ENCODE peak calls at places on chromosomes 2 and 18, in five cellular contexts. S, G, N, U and T are unnamed samples.

GRCh38 chr2:161096336-161096735 is 63.9 kb upstream of the TANK start:
- DNase-seq in S (peak; percentile 76), G (no peak), N (no peak), U (peak; percentile 84), T (no peak)

GRCh38 chr2:220894069-220894468 is 678.0 kb downstream of the EPHA4 start:
- DNase-seq in S (peak; percentile 24), G (no peak), N (no peak), U (no peak), T (no peak)

GRCh38 chr18:45254683-45255082 is 360.6 kb upstream of the SLC14A2 start:
- DNase-seq in S (peak; percentile 48), G (no peak), N (no peak), U (no peak), T (no peak)

GRCh38 chr18:7116001-7116831 is 1.4 kb downstream of the LAMA1 start:
- DNase-seq in S (peak; percentile 30), G (peak; percentile 78), N (no peak), U (peak; percentile 44), T (no peak)

GRCh38 chr18:12377556-12378553 is 828 bp upstream of the AFG3L2 start:
- DNase-seq in S (peak; percentile 17), G (peak; percentile 98), N (no peak), U (no peak), T (no peak)

GRCh38 chr2:149331023-149331400 is 625 bp downstream of the LYPD6 start:
- DNase-seq in S (no peak), G (peak; percentile 37), N (no peak), U (no peak), T (no peak)

GRCh38 chr18:79791141-79791972 is 6.4 kb upstream of the KCNG2 start:
- DNase-seq in S (peak; percentile 98), G (no peak), N (no peak), U (peak; percentile 100), T (peak; percentile 21)

GRCh38 chr2:136233315-136233714 is 115.4 kb upstream of the CXCR4 start:
- DNase-seq in S (no peak), G (no peak), N (no peak), U (no peak), T (no peak)

GRCh38 chr18:63817441-63818051 is 42.3 kb downstream of the SERPINB7 start:
- DNase-seq in S (peak; percentile 57), G (no peak), N (no peak), U (peak; percentile 43), T (peak; percentile 9)

GRCh38 chr18:60266558-60266957 is 106.0 kb downstream of the MC4R start:
- DNase-seq in S (no peak), G (no peak), N (no peak), U (no peak), T (no peak)

GRCh38 chr2:11710210-11710609 is 36.2 kb upstream of the LPIN1 start:
- DNase-seq in S (peak; percentile 79), G (no peak), N (no peak), U (peak; percentile 87), T (peak; percentile 91)

GRCh38 chr2:176751828-176752227 is 460.8 kb upstream of the HNRNPA3 start:
- DNase-seq in S (no peak), G (no peak), N (no peak), U (no peak), T (no peak)

GRCh38 chr2:173195100-173195499 is 119.5 kb downstream of the MAP3K20 start:
- DNase-seq in S (no peak), G (peak; percentile 47), N (no peak), U (no peak), T (no peak)

GRCh38 chr2:164917296-164917903 is 37.9 kb downstream of the SLC38A11 start:
- DNase-seq in S (peak; percentile 35), G (peak; percentile 59), N (no peak), U (peak; percentile 62), T (no peak)

GRCh38 chr2:9970386-9971044 is 19.0 kb downstream of the GRHL1 start:
- DNase-seq in S (peak; percentile 59), G (no peak), N (no peak), U (no peak), T (no peak)

DNA sequence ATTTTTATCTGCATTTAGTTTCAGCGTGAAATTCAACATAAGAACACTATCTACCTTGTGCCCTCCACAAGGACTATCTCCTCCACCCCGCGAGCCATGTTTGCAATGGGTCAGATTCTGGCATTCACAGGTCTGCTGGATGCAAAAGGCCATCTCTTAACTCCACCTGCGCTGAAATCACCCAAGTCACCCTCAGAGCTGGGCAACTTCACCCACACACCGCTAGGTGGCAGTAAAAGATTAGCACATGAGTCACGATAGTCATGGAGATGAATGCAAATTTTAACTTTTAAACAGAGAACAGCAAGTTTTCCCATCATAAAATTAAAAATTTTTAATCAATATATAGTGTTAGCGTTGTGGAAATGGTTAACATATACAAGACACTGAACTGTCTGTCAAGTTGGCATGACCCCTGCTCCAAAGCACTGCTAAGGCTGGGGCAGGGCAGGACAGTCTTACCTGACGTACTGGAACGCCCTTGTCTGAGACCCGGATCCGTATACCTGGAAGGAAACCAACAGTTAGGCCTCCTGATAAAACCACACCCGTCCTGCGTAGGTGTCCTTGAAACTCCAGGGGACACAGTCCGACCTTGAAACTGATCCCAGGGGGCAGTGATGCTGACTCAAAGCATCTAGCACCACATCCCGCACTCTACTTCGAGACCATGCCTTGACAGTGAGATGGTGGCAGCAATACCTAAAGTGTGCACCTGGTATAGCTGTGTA is 89.6 kb downstream of the UXS1 start:
- DNase-seq in S (peak; percentile 73), G (peak; percentile 84), N (peak; percentile 67), U (peak; percentile 77), T (peak; percentile 15)
- TF ChIP-seq CTCF in S (peak; percentile 97), G (peak; percentile 89), N (peak; percentile 94), U (peak; percentile 90), T (peak; percentile 96)

DNA sequence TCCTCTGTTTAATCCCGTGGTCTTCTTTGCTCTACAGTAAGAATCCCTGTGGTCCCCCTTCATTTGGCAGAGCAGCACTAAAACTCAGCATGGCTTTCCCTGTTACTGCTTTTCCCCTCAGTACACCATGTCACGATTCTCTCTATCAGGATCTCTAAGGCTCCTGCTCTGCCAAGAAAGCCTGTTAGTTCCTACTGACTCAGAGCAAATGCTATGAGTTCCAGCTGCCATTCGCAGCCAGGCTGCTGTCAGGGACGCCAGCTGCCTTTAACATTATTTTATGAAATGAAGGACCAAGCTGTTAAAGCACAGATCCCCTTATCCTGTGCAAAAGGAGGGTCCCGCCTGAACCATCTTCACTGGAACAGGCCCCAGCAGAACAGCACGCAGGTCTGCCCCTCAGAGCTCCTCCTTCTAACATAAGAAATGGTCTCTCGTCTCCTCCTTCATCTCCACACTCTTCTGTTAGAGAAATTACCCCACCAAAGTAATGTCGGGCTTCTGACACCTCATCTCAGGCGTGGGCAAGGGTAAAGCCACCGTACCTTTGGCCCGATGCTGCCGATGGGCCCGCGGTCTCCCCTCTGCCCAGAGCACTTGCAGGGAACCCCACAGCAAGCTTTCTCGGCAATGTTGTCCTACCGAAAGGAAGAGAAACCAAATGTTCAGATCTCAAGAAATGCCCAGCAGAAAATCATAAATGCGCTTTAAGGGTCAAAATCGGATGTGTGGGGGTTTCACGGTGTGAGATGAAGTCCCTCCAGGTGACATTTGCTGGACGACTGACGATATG is 52.6 kb downstream of the COL6A3 start:
- DNase-seq in S (peak; percentile 80), G (no peak), N (no peak), U (peak; percentile 51), T (no peak)
- H3K4me3 ChIP-seq in S (no peak overlapping the region), G (no peak overlapping the region), N (no peak overlapping the region), U (no peak overlapping the region), T (no peak overlapping the region)

DNA sequence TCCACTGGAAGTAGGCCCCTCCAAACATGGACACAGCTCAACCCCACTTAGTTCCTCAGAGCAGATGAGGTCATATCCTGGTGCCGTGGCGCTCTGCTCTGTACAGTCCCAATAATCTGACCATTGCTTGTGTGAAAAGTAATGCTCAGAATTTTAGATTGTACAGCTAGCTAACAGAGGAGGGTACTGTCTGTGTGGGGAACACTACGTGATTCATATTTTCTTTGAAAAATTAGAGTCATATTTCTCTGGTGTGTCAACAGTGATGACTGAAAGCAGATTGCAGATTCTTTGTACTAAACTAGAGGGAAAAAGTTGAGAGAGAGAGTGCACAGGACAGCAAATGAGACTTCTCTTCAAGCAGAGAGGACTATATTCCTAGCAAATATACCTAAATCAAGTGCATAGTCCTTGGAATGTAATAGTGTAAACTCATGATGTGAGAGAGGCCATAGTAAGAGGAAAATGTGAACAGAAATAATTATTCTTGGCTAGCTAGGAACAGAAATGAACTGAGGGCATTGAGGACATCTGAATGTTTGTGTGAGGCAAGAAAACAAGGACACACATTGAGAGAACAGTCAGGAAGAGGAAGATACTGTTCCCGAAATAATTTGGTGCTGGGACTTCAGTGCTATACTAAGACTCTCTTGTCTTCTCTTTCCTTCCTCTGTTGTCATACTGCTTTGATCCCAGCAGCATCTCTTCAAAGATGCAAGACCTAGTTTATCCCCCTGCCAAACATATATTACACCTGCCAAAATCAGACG is 157.0 kb upstream of the RND3 start:
- DNase-seq in S (peak; percentile 69), G (no peak), N (no peak), U (peak; percentile 95), T (peak; percentile 46)
- TF ChIP-seq CTCF in S (no peak), G (no peak), N (no peak), U (no peak), T (no peak)

GRCh38 chr2:236972491-236973379 is 113.0 kb upstream of the COPS8 start:
- DNase-seq in S (peak; percentile 71), G (peak; percentile 31), N (no peak), U (peak; percentile 77), T (peak; percentile 0)
- H3K4me3 ChIP-seq in S (no peak overlapping the region), G (no peak overlapping the region), N (no peak overlapping the region), U (no peak overlapping the region), T (no peak overlapping the region)

GRCh38 chr2:197256021-197256420 is 54.6 kb downstream of the ANKRD44 start:
- DNase-seq in S (no peak), G (no peak), N (no peak), U (no peak), T (no peak)

GRCh38 chr2:197259470-197259999 is 51.0 kb downstream of the ANKRD44 start:
- DNase-seq in S (no peak), G (no peak), N (no peak), U (no peak), T (no peak)

GRCh38 chr2:197256771-197257170 is 53.8 kb downstream of the ANKRD44 start:
- DNase-seq in S (no peak), G (no peak), N (no peak), U (no peak), T (no peak)

GRCh38 chr2:197255550-197255949 is 55.0 kb downstream of the ANKRD44 start:
- DNase-seq in S (peak; percentile 47), G (peak; percentile 44), N (peak; percentile 78), U (peak; percentile 47), T (no peak)

DNA sequence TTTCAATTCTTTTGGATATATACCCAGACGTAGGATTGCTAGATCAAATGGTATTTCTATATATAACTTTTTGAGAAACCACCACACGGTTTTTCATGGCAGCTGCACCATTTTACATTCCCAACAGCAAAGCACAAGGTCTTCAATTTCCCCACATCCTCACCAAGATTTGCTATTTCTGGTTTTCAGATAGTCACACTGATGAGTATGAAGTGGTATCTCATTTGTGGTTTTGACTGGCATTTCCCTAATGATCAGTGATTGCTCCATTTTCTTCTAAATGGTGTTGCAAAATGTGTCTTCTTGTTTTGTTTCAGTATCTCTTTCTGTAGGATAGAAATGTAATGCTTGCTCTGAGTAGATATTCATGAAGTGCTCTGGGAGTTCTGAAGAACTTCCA is 52.0 kb downstream of the ANKRD44 start:
- DNase-seq in S (no peak), G (no peak), N (no peak), U (peak; percentile 35), T (no peak)
- TF ChIP-seq CTCF in S (no peak), G (no peak), N (no peak), U (no peak), T (no peak)